ENCODE peak calls at places on chromosome 7, in nine cellular contexts. L is occipital lobe; J is neural progenitor cell; R is endothelial cell; T is smooth muscle cell of the brain vasculature; Z is HuH-7; K is activated T-helper 1 cell treated with anti-CD3 and anti-CD28 coated beads, Interleukin-2, amount 50 U/mL, for 16 hours; E is psoas muscle; O is naive thymus-derived CD4-positive, alpha-beta T cell. V is an unnamed sample.

GRCh38 chr7:191105-192034 is 1.0 kb upstream of the FAM20C start:
- DNase-seq in L (no peak), J (peak), R (no peak), T (peak), Z (peak), K (no peak), E (peak), O (no peak), V (no peak)

GRCh38 chr7:73437091-73437490 is 3.5 kb downstream of the FZD9 start:
- DNase-seq in L (no peak), J (no peak), R (no peak), T (no peak), Z (no peak), K (no peak), E (no peak), O (no peak), V (no peak)

GRCh38 chr7:14351167-14351566 is 361.7 kb upstream of the ETV1 start:
- DNase-seq in L (no peak), J (peak), R (no peak), T (no peak), Z (no peak), K (no peak), E (no peak), O (no peak), V (no peak)

GRCh38 chr7:81618400-81619014 is 151.3 kb downstream of the HGF start:
- DNase-seq in L (no peak), J (no peak), R (no peak), T (no peak), Z (no peak), K (no peak), E (no peak), O (no peak), V (no peak)

GRCh38 chr7:39217752-39218151 is 240.0 kb downstream of the POU6F2 start:
- DNase-seq in L (no peak), J (no peak), R (no peak), T (no peak), Z (no peak), K (no peak), E (no peak), O (no peak), V (no peak)

GRCh38 chr7:106947244-106947728 is 82.2 kb downstream of the PIK3CG start:
- DNase-seq in L (no peak), J (peak), R (peak), T (peak), Z (peak), K (no peak), E (no peak), O (peak), V (no peak)

GRCh38 chr7:22601028-22601795 is 101.2 kb upstream of the STEAP1B start:
- DNase-seq in L (no peak), J (no peak), R (no peak), T (no peak), Z (no peak), K (no peak), E (no peak), O (no peak), V (no peak)

GRCh38 chr7:2258661-2259365 is 16.8 kb downstream of the NUDT1 start:
- DNase-seq in L (no peak), J (no peak), R (no peak), T (no peak), Z (no peak), K (no peak), E (no peak), O (no peak), V (no peak)

GRCh38 chr7:138001529-138002095 is at the start of gene CREB3L2:
- DNase-seq in L (peak), J (peak), R (peak), T (no peak), Z (no peak), K (peak), E (no peak), O (peak), V (peak)

GRCh38 chr7:12607134-12607533 is 36.6 kb downstream of the SCIN start:
- DNase-seq in L (no peak), J (no peak), R (no peak), T (no peak), Z (no peak), K (no peak), E (no peak), O (no peak), V (no peak)

GRCh38 chr7:66140924-66141323 is 26.3 kb downstream of the CRCP start:
- DNase-seq in L (peak), J (peak), R (peak), T (peak), Z (peak), K (no peak), E (peak), O (no peak), V (peak)

GRCh38 chr7:480531-481218 is 39.0 kb downstream of the PDGFA start:
- DNase-seq in L (no peak), J (no peak), R (no peak), T (no peak), Z (no peak), K (no peak), E (peak), O (no peak), V (no peak)

GRCh38 chr7:100539436-100540006 is 518 bp downstream of the AGFG2 start:
- DNase-seq in L (no peak), J (peak), R (no peak), T (no peak), Z (no peak), K (no peak), E (no peak), O (no peak), V (no peak)

GRCh38 chr7:156820445-156821063 is 72.4 kb downstream of the LMBR1 start:
- DNase-seq in L (no peak), J (peak), R (no peak), T (no peak), Z (no peak), K (no peak), E (no peak), O (no peak), V (no peak)

V was measured in anterior cingulate cortex.